ENCODE peak calls at places on chromosomes 7 and 10, in six cellular contexts. S is WERI-Rb-1, Z is lower leg skin, L is A549, O is epithelial cell of esophagus, H is AG04450. I is an unnamed sample.

GRCh38 chr10:21724695-21725371 is 190.8 kb downstream of the MLLT10 start:
- DNase-seq in Z (peak), H (peak), L (peak), O (peak), S (no peak), I (no peak)

GRCh38 chr7:139735912-139736595 is 41.7 kb downstream of the HIPK2 start:
- DNase-seq in H (no peak), O (no peak), Z (no peak), L (no peak), S (no peak), I (peak)

GRCh38 chr10:50540069-50540825 is 83.5 kb downstream of the SGMS1 start:
- DNase-seq in H (no peak), Z (no peak), O (peak), L (no peak), S (no peak), I (no peak)

GRCh38 chr7:77415822-77416620 is at the start of gene GSAP:
- DNase-seq in H (no peak), L (peak), S (peak), O (peak), Z (peak), I (no peak)

GRCh38 chr7:7304705-7305475 is 122.5 kb downstream of the C1GALT1 start:
- DNase-seq in O (peak), S (no peak), H (no peak), L (no peak), Z (no peak), I (no peak)

GRCh38 chr10:35300063-35300699 is 36.1 kb upstream of the CCNY start:
- DNase-seq in O (peak), L (peak), H (no peak), Z (peak), S (no peak), I (no peak)

GRCh38 chr7:127755529-127755928 is 103.5 kb downstream of the SND1 start:
- DNase-seq in Z (no peak), H (no peak), S (no peak), O (no peak), L (no peak), I (no peak)

GRCh38 chr7:115689941-115690340 is 340.6 kb downstream of the TFEC start:
- DNase-seq in S (no peak), H (peak), O (no peak), Z (no peak), L (no peak), I (no peak)

GRCh38 chr10:25349520-25349919 is 174.7 kb downstream of the GPR158 start:
- DNase-seq in O (no peak), Z (no peak), L (no peak), S (no peak), H (no peak), I (no peak)

GRCh38 chr10:96987842-96988175 is 155.7 kb downstream of the LCOR start:
- DNase-seq in S (no peak), O (peak), H (no peak), Z (no peak), L (no peak), I (no peak)

GRCh38 chr10:110700947-110701617 is 56.9 kb downstream of the RBM20 start:
- DNase-seq in S (no peak), L (no peak), H (no peak), Z (no peak), O (no peak), I (no peak)

GRCh38 chr10:75403144-75404022 is 1.8 kb upstream of the ZNF503 start:
- DNase-seq in S (peak), L (peak), O (peak), H (no peak), Z (no peak), I (no peak)

GRCh38 chr7:956031-956430 is 1.6 kb upstream of the ADAP1 start:
- DNase-seq in H (no peak), L (no peak), Z (no peak), O (no peak), S (no peak), I (no peak)

GRCh38 chr7:18257711-18258110 is 230.1 kb upstream of the PRPS1L1 start:
- DNase-seq in H (no peak), S (no peak), L (no peak), Z (no peak), O (peak), I (no peak)

GRCh38 chr7:93120981-93121549 is 3.3 kb upstream of the SAMD9 start:
- DNase-seq in H (no peak), S (no peak), L (no peak), Z (no peak), O (no peak), I (no peak)

GRCh38 chr10:50990568-50991495 is 83.5 kb upstream of the PRKG1 start:
- DNase-seq in L (peak), S (no peak), Z (no peak), O (peak), H (peak), I (peak)

GRCh38 chr10:119602241-119603095 is 5.7 kb upstream of the TIAL1 start:
- DNase-seq in Z (no peak), H (no peak), S (peak), O (peak), L (peak), I (no peak)

GRCh38 chr7:87344446-87344845 is 1.0 kb upstream of the CROT start:
- DNase-seq in O (peak), L (no peak), Z (no peak), H (no peak), S (no peak), I (no peak)

GRCh38 chr7:35781200-35781701 is 19.6 kb upstream of the SEPTIN7 start:
- DNase-seq in Z (no peak), S (no peak), L (no peak), H (no peak), O (no peak), I (no peak)

GRCh38 chr10:43307306-43307705 is 40.4 kb upstream of the RASGEF1A start:
- DNase-seq in Z (no peak), L (no peak), S (no peak), H (no peak), O (no peak), I (no peak)

GRCh38 chr7:132435016-132435990 is 141.0 kb downstream of the PLXNA4 start:
- DNase-seq in S (no peak), Z (no peak), H (no peak), L (no peak), O (no peak), I (no peak)

GRCh38 chr10:22319559-22320558 is 1.0 kb upstream of the BMI1 start:
- DNase-seq in Z (no peak), O (no peak), S (no peak), L (no peak), H (no peak), I (no peak)

GRCh38 chr7:36707922-36708321 is 16.4 kb downstream of the AOAH start:
- DNase-seq in Z (no peak), H (no peak), S (no peak), O (no peak), L (no peak), I (no peak)

GRCh38 chr10:1115262-1115955 is 59.2 kb downstream of the WDR37 start:
- DNase-seq in H (no peak), O (no peak), S (no peak), Z (no peak), L (no peak), I (peak)

GRCh38 chr10:64708920-64709681 is 1187.9 kb downstream of the REEP3 start:
- DNase-seq in S (no peak), H (no peak), Z (no peak), O (no peak), L (no peak), I (no peak)

GRCh38 chr7:29917583-29917982 is 72.0 kb downstream of the SCRN1 start:
- DNase-seq in H (no peak), O (no peak), S (no peak), Z (no peak), L (no peak), I (no peak)

GRCh38 chr10:94938383-94938782 is at the start of gene CYP2C9:
- DNase-seq in S (no peak), H (no peak), Z (no peak), O (no peak), L (no peak), I (no peak)

GRCh38 chr10:75400769-75401568 is 595 bp downstream of the ZNF503 start:
- DNase-seq in Z (no peak), S (peak), H (no peak), L (peak), O (peak), I (no peak)

DNA sequence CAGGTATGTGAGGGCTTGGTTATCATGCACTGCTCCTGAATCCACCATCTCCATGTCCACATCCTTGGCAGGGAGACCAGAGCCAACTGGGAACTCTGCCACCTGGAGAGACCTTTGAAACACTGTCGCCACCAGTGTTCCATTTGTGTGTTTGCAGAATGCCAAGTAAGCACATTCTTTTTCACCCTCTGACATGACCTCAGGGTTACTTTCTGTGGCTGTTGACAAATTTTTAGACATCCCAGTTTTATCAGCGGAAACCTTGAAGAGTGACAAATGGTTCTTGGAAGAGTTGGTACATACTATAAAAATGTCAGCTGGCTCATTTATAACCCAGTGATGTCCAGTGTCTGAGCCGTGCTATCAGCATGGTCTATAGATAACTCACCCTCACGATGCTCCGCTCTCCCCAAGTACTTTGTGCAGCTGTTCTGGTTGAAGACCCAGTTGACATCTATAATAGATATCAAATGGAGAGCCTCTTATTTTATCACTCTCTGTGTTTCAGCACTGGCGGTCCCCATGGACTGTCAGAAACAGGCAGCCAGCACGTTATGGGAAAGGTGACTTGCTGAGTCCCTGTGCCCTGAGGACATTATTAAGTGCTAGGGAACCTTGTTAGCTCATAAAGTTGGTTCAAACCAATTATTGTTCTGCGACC is 563.1 kb upstream of the GALNT17 start:
- DNase-seq in H (no peak), O (no peak), L (no peak), Z (no peak), S (no peak), I (no peak)
- TF ChIP-seq CTCF in H (no peak), O (no peak), L (no peak), Z (no peak), S (no peak), I (no peak)

DNA sequence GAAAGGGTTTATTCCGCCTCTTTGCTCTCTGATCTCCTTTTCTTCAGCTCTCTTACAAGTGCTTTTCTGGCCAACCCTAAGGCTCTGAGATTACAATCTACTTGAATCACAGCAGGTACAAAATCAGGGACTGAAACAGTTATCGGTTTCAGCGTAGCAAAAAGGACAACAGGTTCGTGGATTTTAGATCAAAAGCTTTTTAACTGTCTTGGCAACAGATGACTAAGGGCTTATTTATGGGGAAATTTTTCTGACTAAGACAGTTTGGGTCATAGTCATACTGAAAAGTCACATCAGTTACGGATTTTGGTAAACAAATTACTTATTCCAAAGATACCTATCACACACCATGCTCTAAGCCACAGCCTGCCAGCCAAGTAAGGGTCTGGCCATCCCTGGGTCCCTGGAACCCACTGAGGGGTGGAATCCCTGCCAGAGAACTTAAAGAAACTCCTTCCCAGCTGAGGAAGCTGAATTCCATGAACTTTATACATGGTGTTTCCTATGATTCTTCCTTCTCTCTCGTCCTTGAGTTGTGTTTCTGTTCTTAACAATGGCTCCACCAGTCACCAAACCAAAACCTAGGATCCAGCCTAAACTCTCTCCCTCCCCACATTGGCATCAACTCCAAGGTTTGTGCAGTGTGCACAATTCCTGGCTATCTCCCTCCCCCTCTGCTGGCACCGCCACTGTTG is 169.3 kb downstream of the FAM107B start:
- DNase-seq in Z (no peak), L (no peak), H (no peak), O (peak), S (no peak), I (no peak)
- H3K4me3 ChIP-seq in Z (no peak), L (peak), H (peak), O (peak), S (no peak), I (peak)

GRCh38 chr7:95687759-95688343 is 84.5 kb upstream of the DYNC1I1 start:
- DNase-seq in O (peak), Z (no peak), S (peak), H (no peak), L (peak), I (no peak)
- TF ChIP-seq CTCF in O (peak), Z (no peak), S (peak), H (peak), L (peak), I (peak)

DNA sequence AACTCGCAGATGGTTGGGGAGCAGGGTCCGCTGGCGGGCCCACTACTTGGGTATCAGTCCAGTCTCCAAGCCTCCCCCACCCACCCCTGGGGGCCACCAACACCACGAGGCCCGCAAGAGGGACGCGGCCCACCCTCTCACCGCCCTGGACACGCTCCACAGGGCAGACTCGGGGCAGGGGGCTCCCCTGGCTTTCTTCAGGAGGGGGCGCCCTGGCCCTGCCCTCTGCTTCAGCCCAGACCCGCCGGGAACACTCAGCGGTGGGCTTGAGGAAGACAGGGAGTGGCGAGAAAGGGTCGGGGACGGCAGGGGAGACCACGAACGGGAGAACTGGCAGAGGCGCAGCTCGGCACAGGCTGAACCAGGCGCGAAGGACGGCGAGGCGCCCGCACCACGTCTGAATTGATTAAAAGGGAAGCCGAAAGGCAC is 1.6 kb downstream of the IGF2BP3 start:
- DNase-seq in H (no peak), O (no peak), Z (no peak), L (no peak), S (no peak), I (no peak)
- H3K4me3 ChIP-seq in H (peak), O (peak), Z (peak), L (peak), S (peak), I (peak)

GRCh38 chr7:88795553-88795952 is at the start of gene TEX47:
- DNase-seq in Z (no peak), H (no peak), L (no peak), O (peak), S (no peak), I (no peak)

GRCh38 chr7:88791891-88792290 is 3.6 kb downstream of the TEX47 start:
- DNase-seq in H (no peak), S (no peak), L (no peak), O (no peak), Z (no peak), I (no peak)

GRCh38 chr7:88792361-88792760 is 3.2 kb downstream of the TEX47 start:
- DNase-seq in L (no peak), S (no peak), H (no peak), Z (no peak), O (no peak), I (no peak)

GRCh38 chr7:88787777-88788176 is 7.8 kb downstream of the TEX47 start:
- DNase-seq in Z (no peak), L (no peak), H (no peak), S (no peak), O (no peak), I (no peak)

DNA sequence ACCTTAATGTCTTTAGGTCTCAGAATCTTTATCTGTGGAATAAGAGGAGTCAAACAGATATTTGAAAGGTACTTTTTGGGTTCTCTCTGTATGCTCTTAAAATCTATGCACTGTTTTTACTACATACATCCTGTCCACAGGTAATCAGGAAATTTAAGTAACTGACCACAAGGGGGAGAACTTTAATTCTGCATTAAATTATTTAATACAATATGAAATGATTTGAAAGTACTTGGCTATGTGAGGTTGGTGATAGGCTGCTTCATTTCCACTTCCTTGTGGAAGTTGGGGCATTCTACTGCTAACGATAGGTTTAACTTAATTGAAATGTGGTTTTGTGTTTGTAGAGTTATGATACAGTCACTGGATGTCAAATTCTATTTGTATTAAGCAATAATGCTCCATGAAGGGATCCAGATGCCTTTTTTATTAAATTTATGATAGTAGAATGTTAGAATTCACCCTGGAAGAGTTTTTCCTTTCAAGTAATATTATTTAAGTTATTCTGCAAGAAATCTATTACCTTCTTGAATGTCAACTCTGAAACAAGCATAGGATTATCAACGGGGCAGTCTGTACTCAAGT is 6.0 kb downstream of the TEX47 start:
- DNase-seq in H (no peak), Z (no peak), L (peak), O (peak), S (no peak), I (no peak)
- TF ChIP-seq CTCF in H (peak), Z (no peak), L (peak), O (peak), S (no peak), I (no peak)

I was measured in coronary artery.